ENCODE peak calls at places on chromosomes 2 and 18, in five cellular contexts. C is brain microvascular endothelial cell, B is thyroid gland, Z is HFF-Myc, F is osteoblast. W is an unnamed sample.

GRCh38 chr18:41265047-41265446 is 690.0 kb upstream of the PIK3C3 start:
- DNase-seq in C (no peak), B (no peak), Z (no peak), F (no peak), W (no peak)

GRCh38 chr18:33483908-33484307 is 43.4 kb upstream of the CCDC178 start:
- DNase-seq in C (no peak), B (no peak), Z (no peak), F (no peak), W (no peak)

GRCh38 chr2:236853558-236853957 is 232.1 kb upstream of the COPS8 start:
- DNase-seq in C (no peak), B (no peak), Z (no peak), F (no peak), W (no peak)

GRCh38 chr2:37630298-37630697 is 41.1 kb downstream of the CDC42EP3 start:
- DNase-seq in C (no peak), B (no peak), Z (no peak), F (no peak), W (no peak)

GRCh38 chr2:100320547-100321180 is 1.6 kb downstream of the LONRF2 start:
- DNase-seq in C (no peak), B (peak; percentile 7), Z (no peak), F (peak; percentile 76), W (no peak)

GRCh38 chr2:99881901-99882591 is 260.3 kb downstream of the AFF3 start:
- DNase-seq in C (peak; percentile 92), B (peak; percentile 62), Z (peak; percentile 73), F (peak; percentile 88), W (peak; percentile 49)

GRCh38 chr2:214484239-214484638 is 73.4 kb downstream of the VWC2L start:
- DNase-seq in C (no peak), B (no peak), Z (no peak), F (no peak), W (no peak)

GRCh38 chr2:70477473-70477872 is 76.2 kb downstream of the TGFA start:
- DNase-seq in C (no peak), B (no peak), Z (no peak), F (no peak), W (no peak)

GRCh38 chr2:119004602-119005001 is 62.6 kb downstream of the MARCO start:
- DNase-seq in C (no peak), B (no peak), Z (no peak), F (no peak), W (no peak)

GRCh38 chr2:85160946-85161625 is 27.9 kb downstream of the TCF7L1 start:
- DNase-seq in C (no peak), B (peak; percentile 86), Z (no peak), F (peak; percentile 67), W (no peak)

GRCh38 chr2:67650292-67651133 is 253.4 kb downstream of the ETAA1 start:
- DNase-seq in C (peak; percentile 87), B (peak; percentile 88), Z (peak; percentile 81), F (peak; percentile 87), W (peak; percentile 82)

GRCh38 chr18:23990474-23991410 is 23.8 kb upstream of the TTC39C start:
- DNase-seq in C (no peak), B (no peak), Z (no peak), F (no peak), W (peak; percentile 50)

GRCh38 chr2:20608666-20609348 is 42.1 kb downstream of the HS1BP3 start:
- DNase-seq in C (no peak), B (peak; percentile 79), Z (no peak), F (peak; percentile 46), W (no peak)

GRCh38 chr18:2406544-2406943 is 164.8 kb downstream of the METTL4 start:
- DNase-seq in C (no peak), B (no peak), Z (no peak), F (no peak), W (peak; percentile 81)

GRCh38 chr18:44823286-44823685 is 142.6 kb downstream of the SETBP1 start:
- DNase-seq in C (no peak), B (no peak), Z (no peak), F (no peak), W (no peak)

GRCh38 chr2:197515277-197515797 is 529 bp upstream of the MOB4 start:
- DNase-seq in C (no peak), B (no peak), Z (no peak), F (no peak), W (no peak)
- H3K4me3 ChIP-seq in C (peak overlapping the region; percentile 92), B (peak overlapping the region; percentile 95), Z (peak overlapping the region; percentile 69), F (peak overlapping the region; percentile 97), W (peak overlapping the region; percentile 98)

GRCh38 chr18:22167091-22167470 is 2.3 kb upstream of the GATA6 start:
- DNase-seq in C (no peak), B (peak; percentile 6), Z (no peak), F (no peak), W (no peak)
- H3K4me3 ChIP-seq in C (peak overlapping the region; percentile 9), B (no peak overlapping the region), Z (no peak overlapping the region), F (no peak overlapping the region), W (peak overlapping the region; percentile 83)

DNA sequence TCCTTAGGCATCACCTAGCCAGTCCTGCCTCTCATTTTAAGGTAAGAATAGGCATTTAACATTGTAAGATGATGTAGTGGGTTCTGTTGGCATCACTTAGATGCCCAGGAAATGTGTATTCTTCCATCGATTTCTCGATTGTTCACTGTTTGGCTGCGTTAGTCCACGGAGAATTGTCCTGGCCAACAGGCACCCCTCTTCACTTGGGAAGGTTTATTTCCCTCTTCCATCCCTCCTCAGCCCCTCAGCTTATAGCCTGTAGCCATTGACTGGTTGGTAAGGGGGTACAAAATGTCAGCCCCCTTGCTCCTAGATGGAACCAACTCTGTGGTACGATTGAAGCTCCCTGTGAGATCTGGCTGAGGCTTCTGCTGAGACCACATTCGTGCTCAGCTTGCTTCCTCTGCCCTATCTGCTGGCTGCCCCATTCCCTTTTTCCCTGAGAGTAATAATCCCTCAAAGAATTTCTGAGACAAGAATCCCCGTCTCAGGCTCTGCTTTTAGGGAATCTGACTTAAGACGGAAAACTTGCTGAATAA is 43.4 kb downstream of the PLEKHA3 start:
- DNase-seq in C (no peak), B (no peak), Z (no peak), F (no peak), W (no peak)
- H3K4me3 ChIP-seq in C (peak overlapping the region; percentile 77), B (peak overlapping the region; percentile 53), Z (peak overlapping the region; percentile 75), F (peak overlapping the region; percentile 82), W (peak overlapping the region; percentile 78)

DNA sequence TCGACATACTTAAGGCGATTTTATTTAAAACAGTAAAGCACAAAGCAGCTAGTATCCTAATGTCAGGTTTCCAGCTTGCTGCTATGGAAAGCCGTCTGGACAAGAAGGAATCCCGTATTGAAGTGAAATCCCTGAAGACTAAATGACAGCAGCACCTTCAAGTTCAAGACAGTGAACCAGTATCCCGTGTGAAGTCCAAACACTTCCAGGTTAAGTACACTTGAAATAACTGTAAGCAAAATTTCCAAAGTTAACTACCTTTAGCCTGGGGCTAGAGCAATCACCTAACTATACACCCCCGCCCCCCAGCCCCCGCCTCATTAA is 1.2 kb downstream of the MBOAT2 start:
- DNase-seq in C (no peak), B (no peak), Z (no peak), F (no peak), W (no peak)
- H3K4me3 ChIP-seq in C (peak overlapping the region; percentile 73), B (no peak overlapping the region), Z (peak overlapping the region; percentile 62), F (peak overlapping the region; percentile 78), W (peak overlapping the region; percentile 66)

DNA sequence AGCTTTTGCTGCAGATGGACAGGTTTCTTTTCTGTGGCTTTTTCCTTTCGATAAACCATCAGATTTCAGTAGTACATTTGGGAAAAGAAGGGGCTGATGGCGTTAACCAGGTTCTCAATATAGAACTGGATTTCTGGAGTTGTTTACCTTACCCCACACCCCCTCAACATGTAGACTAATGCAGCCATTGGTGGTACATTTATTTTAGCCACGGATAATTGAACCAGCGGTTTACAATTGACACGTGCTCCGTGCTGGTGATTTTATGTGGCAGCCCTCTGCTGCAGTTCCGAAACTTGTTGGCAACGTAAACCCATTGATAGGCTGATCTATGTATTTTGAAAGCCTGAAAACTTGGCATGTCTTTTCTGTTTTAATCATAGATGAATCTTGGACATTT is 5.4 kb downstream of the SOX11 start:
- DNase-seq in C (no peak), B (no peak), Z (no peak), F (peak; percentile 25), W (no peak)
- H3K4me3 ChIP-seq in C (peak overlapping the region; percentile 84), B (no peak overlapping the region), Z (peak overlapping the region; percentile 55), F (no peak overlapping the region), W (peak overlapping the region; percentile 15)

GRCh38 chr18:3593904-3594759 is 144.2 kb downstream of the TGIF1 start:
- DNase-seq in C (peak; percentile 95), B (peak; percentile 88), Z (peak; percentile 93), F (no peak), W (peak; percentile 88)

GRCh38 chr18:3597159-3597977 is 147.4 kb downstream of the TGIF1 start:
- DNase-seq in C (no peak), B (no peak), Z (no peak), F (no peak), W (no peak)

GRCh38 chr18:3594760-3595241 is 144.8 kb downstream of the TGIF1 start:
- DNase-seq in C (peak; percentile 30), B (peak; percentile 22), Z (no peak), F (no peak), W (no peak)

GRCh38 chr18:3596324-3597158 is 146.6 kb downstream of the TGIF1 start:
- DNase-seq in C (peak; percentile 30), B (peak; percentile 57), Z (no peak), F (no peak), W (no peak)

DNA sequence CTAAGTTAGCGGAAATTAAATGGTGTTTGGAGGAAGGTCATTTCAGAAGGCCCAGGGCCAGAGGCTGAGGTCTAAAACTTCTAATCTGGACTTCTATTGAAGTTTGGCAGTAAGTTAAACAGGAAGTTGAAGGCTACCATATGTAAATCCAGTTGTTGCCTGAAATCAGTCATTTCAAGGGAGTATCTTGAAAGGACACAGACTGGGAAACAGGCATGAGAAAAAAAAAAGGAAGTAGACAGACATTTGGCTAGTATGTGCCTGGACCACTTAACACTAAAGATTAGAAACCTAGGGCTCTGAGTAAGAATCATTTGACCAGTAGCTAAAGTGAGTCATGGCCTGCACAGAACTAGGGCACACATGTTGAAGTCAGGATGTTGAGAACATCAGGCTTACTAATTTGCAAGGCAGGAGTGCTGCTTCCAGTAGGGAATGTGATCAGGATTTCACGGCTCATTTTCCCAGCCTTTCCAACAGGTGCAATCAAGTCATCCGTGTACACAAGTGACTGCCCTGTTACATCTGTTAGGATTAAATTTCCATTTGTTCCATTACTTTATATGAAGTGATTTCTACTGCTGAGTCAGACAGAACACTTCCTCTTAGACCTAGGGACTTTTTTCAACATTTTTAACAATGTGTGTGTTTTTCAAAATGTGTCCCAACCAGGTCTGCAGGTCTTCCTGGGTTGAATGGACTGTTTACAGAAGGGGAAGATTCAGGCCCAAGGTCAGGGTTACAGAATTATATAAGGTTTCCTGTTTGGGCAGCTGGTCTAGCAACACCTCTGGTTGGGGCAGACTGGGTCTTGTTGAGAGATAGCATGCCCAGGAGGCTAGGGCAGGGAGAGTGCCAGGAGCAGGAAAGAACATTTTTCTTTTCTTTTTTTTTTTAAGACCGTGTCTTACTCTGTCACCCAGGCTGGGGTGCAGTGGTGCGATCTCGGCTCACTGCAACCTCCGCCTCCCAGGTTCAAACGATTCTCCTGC is 145.6 kb downstream of the TGIF1 start:
- DNase-seq in C (peak; percentile 92), B (peak; percentile 26), Z (peak; percentile 92), F (peak; percentile 82), W (peak; percentile 73)
- H3K4me3 ChIP-seq in C (peak overlapping the region; percentile 65), B (no peak overlapping the region), Z (peak overlapping the region; percentile 56), F (peak overlapping the region; percentile 73), W (peak overlapping the region; percentile 45)